ENCODE peak calls at places on chromosomes 5 and 9, in nine cellular contexts. J, I, Q, Y, G, X, F, E and H are unnamed samples.

GRCh38 chr5:123813937-123814624 is 302.1 kb downstream of the CSNK1G3 start:
- DNase-seq in X (peak; percentile 39), G (no peak), F (no peak), E (peak; percentile 26), J (peak; percentile 19), Y (no peak), I (no peak), Q (peak; percentile 88), H (peak; percentile 16)

GRCh38 chr5:1190915-1191314 is 10.5 kb upstream of the SLC6A19 start:
- DNase-seq in J (no peak), Y (no peak), Q (no peak), G (no peak), X (no peak), I (no peak), E (no peak), F (peak; percentile 72), H (no peak)

GRCh38 chr5:177362871-177363507 is 5.3 kb downstream of the RGS14 start:
- DNase-seq in G (no peak), X (no peak), Y (peak; percentile 60), E (no peak), F (peak; percentile 96), J (no peak), I (peak; percentile 69), Q (peak; percentile 65), H (peak; percentile 66)

GRCh38 chr9:133677126-133678010 is 41.2 kb downstream of the DBH start:
- DNase-seq in X (no peak), E (no peak), Y (no peak), Q (no peak), F (no peak), I (peak; percentile 41), J (no peak), G (no peak), H (no peak)

GRCh38 chr5:157484768-157485167 is 24.8 kb downstream of the NIPAL4 start:
- DNase-seq in E (no peak), G (peak; percentile 78), Y (no peak), I (no peak), X (peak; percentile 45), J (no peak), Q (no peak), F (no peak), H (no peak)

GRCh38 chr5:82806513-82806912 is 270.7 kb downstream of the TMEM167A start:
- DNase-seq in I (no peak), G (no peak), F (no peak), Y (no peak), X (no peak), J (no peak), Q (no peak), E (no peak), H (peak; percentile 87)

GRCh38 chr9:109497193-109498165 is 628 bp downstream of the PTPN3 start:
- DNase-seq in G (no peak), F (peak; percentile 84), Y (peak; percentile 23), I (no peak), X (no peak), J (no peak), Q (peak; percentile 85), E (peak; percentile 60), H (peak; percentile 77)

GRCh38 chr9:111961575-111961974 is 65.0 kb downstream of the UGCG start:
- DNase-seq in F (no peak), J (no peak), I (no peak), Q (no peak), G (no peak), X (peak; percentile 82), Y (no peak), E (no peak), H (no peak)

GRCh38 chr5:119271758-119272730 is 83.8 kb upstream of the TNFAIP8 start:
- DNase-seq in F (no peak), E (no peak), I (no peak), Y (no peak), Q (no peak), G (no peak), J (no peak), X (no peak), H (no peak)

GRCh38 chr9:78397045-78397843 is 100.3 kb downstream of the PSAT1 start:
- DNase-seq in X (no peak), G (no peak), J (no peak), Y (no peak), F (peak; percentile 16), E (no peak), I (no peak), Q (peak; percentile 96), H (no peak)

GRCh38 chr9:76115982-76116646 is 225.6 kb downstream of the PCSK5 start:
- DNase-seq in Q (no peak), X (no peak), E (no peak), F (no peak), I (no peak), J (no peak), G (no peak), Y (no peak), H (no peak)

GRCh38 chr5:151492729-151493128 is 45.3 kb downstream of the SLC36A1 start:
- DNase-seq in F (no peak), I (no peak), G (peak; percentile 52), J (peak; percentile 57), X (peak; percentile 75), Q (no peak), E (peak; percentile 13), Y (no peak), H (peak; percentile 76)

GRCh38 chr9:71847892-71848291 is 63.1 kb downstream of the ABHD17B start:
- DNase-seq in J (no peak), E (no peak), I (no peak), Q (no peak), Y (no peak), X (no peak), F (no peak), G (no peak), H (no peak)

GRCh38 chr5:103910002-103910401 is 347.4 kb upstream of the NUDT12 start:
- DNase-seq in Q (no peak), E (no peak), Y (no peak), J (no peak), F (no peak), G (no peak), X (peak; percentile 25), I (no peak), H (no peak)

GRCh38 chr5:71810023-71810422 is 90.9 kb downstream of the CARTPT start:
- DNase-seq in F (no peak), Q (no peak), Y (peak; percentile 60), G (no peak), E (no peak), I (no peak), J (no peak), X (no peak), H (no peak)

GRCh38 chr5:56552612-56553268 is 262.6 kb upstream of the MAP3K1 start:
- DNase-seq in F (no peak), J (no peak), G (no peak), E (no peak), I (no peak), Q (no peak), X (peak; percentile 14), Y (no peak), H (no peak)

GRCh38 chr9:95313010-95313498 is 4.5 kb downstream of the FANCC start:
- DNase-seq in F (peak; percentile 24), I (no peak), J (peak; percentile 6), E (no peak), X (peak; percentile 65), Q (peak; percentile 96), Y (peak; percentile 80), G (no peak), H (peak; percentile 83)

GRCh38 chr5:159050408-159051091 is 49.2 kb downstream of the EBF1 start:
- DNase-seq in Q (peak; percentile 38), F (peak; percentile 9), X (peak; percentile 28), G (no peak), Y (no peak), I (no peak), J (no peak), E (no peak), H (no peak)

GRCh38 chr9:136743639-136744211 is 985 bp upstream of the LCN10 start:
- DNase-seq in J (no peak), Y (no peak), G (no peak), F (no peak), X (no peak), E (no peak), I (no peak), Q (no peak), H (no peak)

GRCh38 chr5:152514827-152515397 is 109.8 kb upstream of the NMUR2 start:
- DNase-seq in J (peak; percentile 46), Y (peak; percentile 13), G (no peak), F (no peak), Q (peak; percentile 59), X (peak; percentile 23), I (no peak), E (peak; percentile 27), H (peak; percentile 5)

GRCh38 chr9:123637596-123637939 is 281.6 kb downstream of the CRB2 start:
- DNase-seq in I (no peak), X (peak; percentile 60), J (no peak), E (no peak), Y (no peak), F (no peak), G (no peak), Q (no peak), H (no peak)